ENCODE peak calls at places on chromosomes 1 and 21, in six cellular contexts. I, O, V, H, R and N are unnamed samples.

GRCh38 chr1:235866207-235866912 is at the start of gene LYST:
- DNase-seq in O (peak), R (no peak), I (peak), V (peak), H (peak), N (peak)

GRCh38 chr1:99662581-99663208 is 16.8 kb downstream of the PALMD start:
- DNase-seq in O (peak), R (peak), I (peak), H (no peak), V (no peak), N (no peak)

GRCh38 chr1:17636612-17637011 is 97.1 kb downstream of the ARHGEF10L start:
- DNase-seq in R (no peak), V (no peak), H (no peak), I (no peak), O (no peak), N (no peak)

GRCh38 chr1:151837841-151838490 is 1.7 kb downstream of the C2CD4D start:
- DNase-seq in R (no peak), V (no peak), O (no peak), H (no peak), I (no peak), N (peak)

GRCh38 chr1:150628766-150629114 is 672 bp downstream of the ENSA start:
- DNase-seq in R (no peak), O (no peak), V (no peak), H (no peak), I (no peak), N (no peak)

GRCh38 chr1:222592171-222592570 is 2.4 kb upstream of the TAF1A start:
- DNase-seq in V (no peak), O (no peak), R (no peak), H (no peak), I (no peak), N (no peak)

GRCh38 chr1:226111109-226111864 is 48.8 kb downstream of the H3-3A start:
- DNase-seq in I (no peak), O (no peak), H (no peak), R (no peak), V (no peak), N (no peak)

GRCh38 chr1:211947396-211948295 is 87.7 kb downstream of the INTS7 start:
- DNase-seq in O (no peak), V (no peak), H (no peak), R (no peak), I (no peak), N (no peak)

GRCh38 chr1:232378266-232379041 is 251.5 kb downstream of the SIPA1L2 start:
- DNase-seq in I (no peak), V (no peak), R (no peak), O (no peak), H (no peak), N (no peak)

GRCh38 chr1:145990249-145991097 is 5.9 kb downstream of the TXNIP start:
- DNase-seq in V (no peak), O (no peak), H (no peak), R (no peak), I (peak), N (no peak)

GRCh38 chr1:165481820-165482532 is 37.0 kb upstream of the RXRG start:
- DNase-seq in R (peak), O (peak), I (peak), V (no peak), H (no peak), N (no peak)

GRCh38 chr1:21175324-21175669 is 1.4 kb downstream of the EIF4G3 start:
- DNase-seq in V (no peak), R (no peak), O (peak), H (no peak), I (peak), N (no peak)

GRCh38 chr1:2210084-2210653 is 15.6 kb upstream of the FAAP20 start:
- DNase-seq in I (no peak), R (no peak), H (no peak), O (no peak), V (no peak), N (no peak)

GRCh38 chr1:155127105-155127671 is 488 bp upstream of the EFNA1 start:
- DNase-seq in V (peak), I (peak), R (no peak), H (no peak), O (peak), N (no peak)

GRCh38 chr1:175338447-175339135 is 146.0 kb upstream of the KIAA0040 start:
- DNase-seq in R (no peak), I (no peak), O (no peak), V (peak), H (peak), N (peak)

GRCh38 chr1:50644447-50645105 is 221.3 kb upstream of the DMRTA2 start:
- DNase-seq in O (no peak), R (peak), H (no peak), V (no peak), I (peak), N (no peak)

GRCh38 chr1:52571783-52572182 is 18.9 kb upstream of the TUT4 start:
- DNase-seq in I (peak), H (no peak), R (no peak), O (no peak), V (no peak), N (no peak)

GRCh38 chr21:45098867-45099266 is 24.5 kb downstream of the ADARB1 start:
- DNase-seq in O (no peak), H (no peak), R (no peak), V (no peak), I (no peak), N (no peak)

GRCh38 chr1:103171041-103171590 is 62.8 kb upstream of the COL11A1 start:
- DNase-seq in V (no peak), R (no peak), H (no peak), I (no peak), O (no peak), N (no peak)

GRCh38 chr1:171122903-171123302 is 32.2 kb downstream of the FMO3 start:
- DNase-seq in V (no peak), O (no peak), H (no peak), I (no peak), R (no peak), N (no peak)

GRCh38 chr21:37658994-37659458 is 257.2 kb downstream of the KCNJ6 start:
- DNase-seq in O (no peak), R (peak), I (peak), V (no peak), H (no peak), N (no peak)

GRCh38 chr1:235617808-235618207 is 31.8 kb downstream of the GNG4 start:
- DNase-seq in O (no peak), V (no peak), I (peak), R (no peak), H (no peak), N (no peak)

GRCh38 chr1:40880813-40881549 is 18.8 kb upstream of the CITED4 start:
- DNase-seq in R (no peak), O (no peak), H (no peak), I (no peak), V (no peak), N (no peak)

GRCh38 chr1:198913667-198914066 is 274.8 kb downstream of the PTPRC start:
- DNase-seq in H (no peak), I (peak), O (peak), R (no peak), V (no peak), N (no peak)